ENCODE peak calls at places on chromosome 6, in five cellular contexts. One of them, this sample, is unnamed.

GRCh38 chr6:3838992-3839867 is 9.9 kb upstream of the FAM50B start:
- DNase-seq in breast epithelium: no peak
- DNase-seq in transverse colon: no peak
- DNase-seq in Peyer's patch: no peak
- DNase-seq in NB4: no peak
- DNase-seq in this sample: no peak

GRCh38 chr6:84569882-84570281 is 194.5 kb downstream of the TBX18 start:
- DNase-seq in breast epithelium: no peak
- DNase-seq in transverse colon: no peak
- DNase-seq in Peyer's patch: no peak
- DNase-seq in NB4: no peak
- DNase-seq in this sample: no peak

GRCh38 chr6:16969699-16970695 is 131.9 kb upstream of the STMND1 start:
- DNase-seq in breast epithelium: no peak
- DNase-seq in transverse colon: no peak
- DNase-seq in Peyer's patch: no peak
- DNase-seq in NB4: no peak
- DNase-seq in this sample: no peak

GRCh38 chr6:126919947-126920346 is 198.5 kb upstream of the RSPO3 start:
- DNase-seq in breast epithelium: no peak
- DNase-seq in transverse colon: no peak
- DNase-seq in Peyer's patch: no peak
- DNase-seq in NB4: no peak
- DNase-seq in this sample: no peak

GRCh38 chr6:127186889-127187288 is 68.4 kb downstream of the RSPO3 start:
- DNase-seq in breast epithelium: no peak
- DNase-seq in transverse colon: peak; percentile 53
- DNase-seq in Peyer's patch: peak; percentile 59
- DNase-seq in NB4: peak; percentile 78
- DNase-seq in this sample: no peak

GRCh38 chr6:167049275-167049674 is 50.1 kb downstream of the CEP43 start:
- DNase-seq in breast epithelium: no peak
- DNase-seq in transverse colon: no peak
- DNase-seq in Peyer's patch: no peak
- DNase-seq in NB4: no peak
- DNase-seq in this sample: no peak

GRCh38 chr6:117531346-117531745 is 48.9 kb downstream of the DCBLD1 start:
- DNase-seq in breast epithelium: no peak
- DNase-seq in transverse colon: no peak
- DNase-seq in Peyer's patch: no peak
- DNase-seq in NB4: no peak
- DNase-seq in this sample: no peak

GRCh38 chr6:129281173-129281796 is 398.3 kb downstream of the LAMA2 start:
- DNase-seq in breast epithelium: no peak
- DNase-seq in transverse colon: no peak
- DNase-seq in Peyer's patch: no peak
- DNase-seq in NB4: no peak
- DNase-seq in this sample: no peak

GRCh38 chr6:167122041-167122826 is 662 bp upstream of the CCR6 start:
- DNase-seq in breast epithelium: no peak
- DNase-seq in transverse colon: no peak
- DNase-seq in Peyer's patch: no peak
- DNase-seq in NB4: no peak
- DNase-seq in this sample: no peak

GRCh38 chr6:137013031-137013430 is 31.7 kb downstream of the IL20RA start:
- DNase-seq in breast epithelium: no peak
- DNase-seq in transverse colon: no peak
- DNase-seq in Peyer's patch: no peak
- DNase-seq in NB4: no peak
- DNase-seq in this sample: no peak

GRCh38 chr6:139147628-139148027 is 12.7 kb downstream of the HECA start:
- DNase-seq in breast epithelium: no peak
- DNase-seq in transverse colon: no peak
- DNase-seq in Peyer's patch: no peak
- DNase-seq in NB4: no peak
- DNase-seq in this sample: no peak

GRCh38 chr6:53483423-53484353 is 61.2 kb downstream of the GCLC start:
- DNase-seq in breast epithelium: peak; percentile 43
- DNase-seq in transverse colon: no peak
- DNase-seq in Peyer's patch: no peak
- DNase-seq in NB4: no peak
- DNase-seq in this sample: peak; percentile 31

GRCh38 chr6:156717542-156717941 is 59.6 kb upstream of the ARID1B start:
- DNase-seq in breast epithelium: no peak
- DNase-seq in transverse colon: no peak
- DNase-seq in Peyer's patch: no peak
- DNase-seq in NB4: no peak
- DNase-seq in this sample: no peak

GRCh38 chr6:156718647-156719394 is 58.4 kb upstream of the ARID1B start:
- DNase-seq in breast epithelium: no peak
- DNase-seq in transverse colon: peak; percentile 14
- DNase-seq in Peyer's patch: no peak
- DNase-seq in NB4: peak; percentile 83
- DNase-seq in this sample: peak; percentile 75

GRCh38 chr6:156720739-156721714 is 56.2 kb upstream of the ARID1B start:
- DNase-seq in breast epithelium: peak; percentile 68
- DNase-seq in transverse colon: peak; percentile 52
- DNase-seq in Peyer's patch: peak; percentile 74
- DNase-seq in NB4: peak; percentile 30
- DNase-seq in this sample: no peak

GRCh38 chr6:156719395-156719719 is 57.8 kb upstream of the ARID1B start:
- DNase-seq in breast epithelium: no peak
- DNase-seq in transverse colon: peak; percentile 46
- DNase-seq in Peyer's patch: peak; percentile 63
- DNase-seq in NB4: no peak
- DNase-seq in this sample: peak; percentile 20

DNA sequence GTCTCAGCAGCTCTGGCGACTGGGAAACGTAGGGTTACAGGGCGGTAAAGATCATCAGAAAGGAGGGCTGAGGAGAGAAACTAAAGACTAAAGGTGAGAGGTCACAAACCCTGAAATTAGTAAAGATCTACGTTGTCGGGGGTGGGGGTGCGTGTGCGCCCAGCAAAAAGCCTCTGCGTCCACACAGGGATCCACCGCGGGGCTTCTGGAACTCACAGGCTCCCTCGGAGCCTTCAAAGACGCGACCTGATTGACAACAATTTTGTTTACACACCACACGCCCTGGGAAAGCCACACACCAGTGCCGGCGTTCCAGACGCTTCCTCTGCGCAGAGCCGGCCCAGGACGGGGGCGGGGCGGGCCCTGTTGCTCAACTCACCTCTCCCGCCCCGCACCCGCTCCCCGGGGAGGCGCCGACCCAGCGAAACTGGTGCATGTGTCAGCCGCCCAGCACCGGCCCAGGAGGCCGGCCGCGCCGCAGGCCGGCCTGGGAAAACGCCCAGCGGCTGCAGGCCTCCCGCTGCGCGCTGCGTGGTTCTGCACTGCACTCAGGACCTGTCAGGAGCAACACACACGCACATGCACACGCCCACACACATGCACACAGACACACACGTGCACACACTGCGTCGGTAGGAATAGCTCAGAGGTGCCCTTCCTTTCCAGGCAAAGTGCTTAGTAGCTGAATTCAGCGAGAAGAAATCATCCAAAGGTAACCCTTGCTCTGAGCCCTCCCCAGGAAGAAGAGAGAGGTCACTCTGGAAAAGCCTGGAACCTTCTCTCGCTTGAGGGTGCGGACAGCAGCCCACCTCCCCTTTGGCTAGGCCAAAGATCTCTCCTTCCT is 57.2 kb upstream of the ARID1B start:
- DNase-seq in breast epithelium: peak; percentile 92
- DNase-seq in transverse colon: peak; percentile 98
- DNase-seq in Peyer's patch: peak; percentile 98
- DNase-seq in NB4: peak; percentile 95
- DNase-seq in this sample: peak; percentile 93
- TF ChIP-seq POLR2A in breast epithelium: no peak
- TF ChIP-seq POLR2A in transverse colon: peak; percentile 63
- TF ChIP-seq POLR2A in Peyer's patch: peak; percentile 71
- TF ChIP-seq POLR2A in NB4: peak; percentile 39
- TF ChIP-seq POLR2A in this sample: peak; percentile 48

DNA sequence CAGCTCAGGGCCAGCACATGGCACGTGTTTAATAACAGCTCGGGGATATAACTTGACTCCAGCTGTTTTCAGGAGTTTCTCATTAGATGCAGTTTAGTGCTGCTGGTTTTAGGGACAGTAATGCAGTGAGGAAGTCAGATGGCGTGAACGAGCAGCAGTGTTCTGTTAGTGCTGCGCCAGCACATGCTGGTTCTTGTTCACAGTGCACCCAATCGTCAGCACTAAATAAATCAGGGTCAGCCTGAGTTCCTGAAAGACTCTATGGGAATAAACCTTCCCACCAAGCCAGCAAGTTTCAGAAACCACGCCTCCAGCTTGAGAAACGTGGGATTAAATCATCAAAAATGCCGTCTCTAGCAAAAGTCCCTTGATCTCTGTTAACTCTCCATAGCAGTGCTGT is 235.9 kb upstream of the SUPT3H start:
- DNase-seq in breast epithelium: peak; percentile 49
- DNase-seq in transverse colon: peak; percentile 34
- DNase-seq in Peyer's patch: no peak
- DNase-seq in NB4: no peak
- DNase-seq in this sample: peak; percentile 22
- TF ChIP-seq POLR2A in breast epithelium: no peak
- TF ChIP-seq POLR2A in transverse colon: no peak
- TF ChIP-seq POLR2A in Peyer's patch: no peak
- TF ChIP-seq POLR2A in NB4: no peak
- TF ChIP-seq POLR2A in this sample: no peak

DNA sequence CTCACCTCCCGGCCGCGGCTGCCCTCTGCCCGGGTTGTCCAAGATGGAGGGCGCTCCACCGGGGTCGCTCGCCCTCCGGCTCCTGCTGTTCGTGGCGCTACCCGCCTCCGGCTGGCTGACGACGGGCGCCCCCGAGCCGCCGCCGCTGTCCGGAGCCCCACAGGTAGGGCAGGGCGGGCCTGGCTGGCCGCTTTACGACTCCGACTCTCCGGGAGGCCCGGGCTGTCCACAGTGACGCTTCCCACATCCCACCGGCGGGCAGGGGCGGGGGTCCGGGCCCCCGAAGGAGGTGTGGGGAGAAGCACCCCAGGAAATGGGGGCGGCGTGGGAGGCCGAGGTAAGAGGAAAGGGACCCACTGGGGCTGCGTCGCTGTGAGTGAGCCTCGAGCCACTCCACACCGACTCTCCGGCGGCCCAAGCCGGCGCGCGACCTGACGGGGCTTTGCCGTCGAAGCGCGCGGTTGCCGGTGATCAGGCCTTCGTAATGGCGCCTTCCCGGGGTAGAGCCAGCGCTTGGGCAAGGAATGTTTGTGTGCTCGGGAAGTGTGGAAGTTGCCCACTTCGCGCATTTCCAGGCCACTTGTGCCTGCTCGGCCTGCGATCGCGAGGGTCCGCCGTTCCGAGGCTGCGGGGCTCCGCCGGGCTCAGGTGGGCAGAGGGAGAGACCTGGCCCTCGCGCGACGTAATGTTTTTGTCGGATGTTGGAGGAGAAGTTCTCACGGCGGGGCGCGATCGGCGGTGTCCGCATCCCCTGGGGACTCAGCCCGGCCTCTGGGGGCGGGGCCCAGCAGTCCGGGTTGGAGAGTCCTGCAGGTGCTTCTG is at the start of gene GINM1:
- DNase-seq in breast epithelium: peak; percentile 46
- DNase-seq in transverse colon: peak; percentile 66
- DNase-seq in Peyer's patch: peak; percentile 76
- DNase-seq in NB4: peak; percentile 74
- DNase-seq in this sample: peak; percentile 42
- TF ChIP-seq POLR2A in breast epithelium: peak; percentile 51
- TF ChIP-seq POLR2A in transverse colon: peak; percentile 72
- TF ChIP-seq POLR2A in Peyer's patch: peak; percentile 47
- TF ChIP-seq POLR2A in NB4: peak; percentile 43
- TF ChIP-seq POLR2A in this sample: peak; percentile 58

DNA sequence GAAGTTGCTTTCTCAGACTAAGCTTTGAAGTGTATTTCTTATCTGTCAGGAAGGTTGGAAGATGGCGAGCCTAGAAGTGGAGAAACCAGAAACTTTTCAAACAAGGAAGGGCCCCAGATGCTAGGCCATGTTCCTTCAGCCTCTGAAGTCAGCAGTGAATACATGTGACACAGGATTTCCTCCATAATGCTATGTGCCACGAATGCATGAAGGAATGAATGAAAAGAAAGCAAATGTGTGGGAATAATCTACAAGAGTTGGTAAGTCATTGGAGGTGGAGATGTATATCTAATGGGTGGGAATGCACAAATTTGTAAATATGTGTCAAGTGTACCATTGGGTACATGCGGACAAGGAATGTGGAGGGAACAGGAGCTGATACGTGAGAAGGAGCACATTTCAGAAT is 123.2 kb upstream of the PRSS16 start:
- DNase-seq in breast epithelium: no peak
- DNase-seq in transverse colon: no peak
- DNase-seq in Peyer's patch: no peak
- DNase-seq in NB4: no peak
- DNase-seq in this sample: no peak
- TF ChIP-seq POLR2A in breast epithelium: no peak
- TF ChIP-seq POLR2A in transverse colon: no peak
- TF ChIP-seq POLR2A in Peyer's patch: no peak
- TF ChIP-seq POLR2A in NB4: no peak
- TF ChIP-seq POLR2A in this sample: no peak

GRCh38 chr6:49776444-49776843 is 10.6 kb downstream of the PGK2 start:
- DNase-seq in breast epithelium: no peak
- DNase-seq in transverse colon: no peak
- DNase-seq in Peyer's patch: no peak
- DNase-seq in NB4: no peak
- DNase-seq in this sample: no peak

GRCh38 chr6:49772296-49772695 is 14.8 kb downstream of the PGK2 start:
- DNase-seq in breast epithelium: no peak
- DNase-seq in transverse colon: no peak
- DNase-seq in Peyer's patch: no peak
- DNase-seq in NB4: no peak
- DNase-seq in this sample: no peak

GRCh38 chr6:49775043-49775442 is 12.0 kb downstream of the PGK2 start:
- DNase-seq in breast epithelium: no peak
- DNase-seq in transverse colon: no peak
- DNase-seq in Peyer's patch: no peak
- DNase-seq in NB4: no peak
- DNase-seq in this sample: no peak
- TF ChIP-seq POLR2A in breast epithelium: no peak
- TF ChIP-seq POLR2A in transverse colon: no peak
- TF ChIP-seq POLR2A in Peyer's patch: no peak
- TF ChIP-seq POLR2A in NB4: no peak
- TF ChIP-seq POLR2A in this sample: no peak

This sample was measured in uterus.